ENCODE peak calls at places on chromosomes 4 and X, in eight cellular contexts. G, X, A, V, K, I, U and T are unnamed samples.

GRCh38 chr4:153497091-153497531 is 31.0 kb downstream of the TMEM131L start:
- DNase-seq in I (no peak), V (peak), A (no peak), G (no peak), X (peak), U (no peak), K (no peak), T (no peak)

GRCh38 chr4:110132822-110133719 is 65.3 kb downstream of the ELOVL6 start:
- DNase-seq in K (no peak), U (no peak), V (peak), X (no peak), A (no peak), I (no peak), G (no peak), T (no peak)

GRCh38 chr4:6751611-6752485 is 30.7 kb upstream of the KIAA0232 start:
- DNase-seq in U (no peak), X (no peak), I (no peak), V (peak), G (no peak), K (no peak), A (no peak), T (no peak)

GRCh38 chr4:168177546-168178149 is 85.3 kb downstream of the ANXA10 start:
- DNase-seq in X (no peak), G (no peak), A (no peak), V (no peak), K (no peak), I (no peak), U (no peak), T (no peak)

GRCh38 chrX:56281789-56282188 is 49.6 kb downstream of the KLF8 start:
- DNase-seq in X (peak), U (no peak), A (no peak), I (no peak), V (peak), K (no peak), G (no peak), T (no peak)

GRCh38 chr4:140806175-140806574 is 50.0 kb upstream of the TBC1D9 start:
- DNase-seq in G (no peak), U (no peak), V (no peak), A (no peak), K (no peak), I (no peak), X (peak), T (no peak)

GRCh38 chr4:140426610-140427103 is 791 bp downstream of the CLGN start:
- DNase-seq in A (no peak), I (peak), U (peak), G (peak), X (no peak), K (no peak), V (no peak), T (peak)

GRCh38 chr4:153651041-153651960 is 32.8 kb upstream of the TLR2 start:
- DNase-seq in K (no peak), U (peak), X (no peak), A (no peak), I (no peak), V (peak), G (no peak), T (no peak)

GRCh38 chr4:184616633-184617471 is 32.4 kb downstream of the CASP3 start:
- DNase-seq in K (no peak), X (peak), I (no peak), V (no peak), G (no peak), A (no peak), U (no peak), T (no peak)

GRCh38 chrX:101617211-101618191 is at the start of gene ARMCX6:
- DNase-seq in K (no peak), A (peak), V (peak), X (peak), G (peak), U (peak), I (peak), T (peak)

GRCh38 chr4:2931765-2932560 is 31.2 kb downstream of the NOP14 start:
- DNase-seq in U (peak), X (peak), I (peak), G (no peak), V (no peak), A (peak), K (no peak), T (no peak)

GRCh38 chrX:54085666-54086065 is 41.4 kb upstream of the PHF8 start:
- DNase-seq in K (no peak), G (no peak), V (no peak), U (no peak), I (no peak), A (no peak), X (no peak), T (no peak)

GRCh38 chr4:76984788-76985211 is 35.2 kb downstream of the SEPTIN11 start:
- DNase-seq in V (peak), I (peak), U (peak), G (no peak), A (no peak), K (peak), X (no peak), T (peak)

GRCh38 chr4:5812506-5813229 is 80.2 kb downstream of the CRMP1 start:
- DNase-seq in I (peak), U (no peak), K (peak), A (no peak), V (peak), X (peak), G (no peak), T (peak)

GRCh38 chrX:103818844-103819243 is 13.2 kb downstream of the RAB9B start:
- DNase-seq in I (no peak), V (no peak), G (no peak), K (no peak), U (no peak), X (no peak), A (no peak), T (no peak)

GRCh38 chr4:188976644-188977115 is 837.4 kb downstream of the TRIML1 start:
- DNase-seq in K (peak), G (no peak), I (no peak), U (no peak), X (no peak), A (no peak), V (peak), T (peak)

GRCh38 chr4:188971125-188971524 is 831.9 kb downstream of the TRIML1 start:
- DNase-seq in I (no peak), K (no peak), V (peak), G (no peak), A (no peak), U (no peak), X (no peak), T (no peak)

GRCh38 chr4:188975271-188975670 is 836.0 kb downstream of the TRIML1 start:
- DNase-seq in X (no peak), V (no peak), K (no peak), A (no peak), U (no peak), G (no peak), I (no peak), T (no peak)
- TF ChIP-seq CTCF in X (no peak), V (no peak), K (no peak), A (no peak), U (no peak), G (no peak), I (no peak), T (no peak)

GRCh38 chrX:57453901-57454300 is 137.9 kb upstream of the ZXDB start:
- DNase-seq in I (no peak), V (peak), G (no peak), K (no peak), U (no peak), A (no peak), X (peak), T (no peak)
- TF ChIP-seq CTCF in I (no peak), V (peak), G (peak), K (peak), U (peak), A (no peak), X (peak), T (no peak)

DNA sequence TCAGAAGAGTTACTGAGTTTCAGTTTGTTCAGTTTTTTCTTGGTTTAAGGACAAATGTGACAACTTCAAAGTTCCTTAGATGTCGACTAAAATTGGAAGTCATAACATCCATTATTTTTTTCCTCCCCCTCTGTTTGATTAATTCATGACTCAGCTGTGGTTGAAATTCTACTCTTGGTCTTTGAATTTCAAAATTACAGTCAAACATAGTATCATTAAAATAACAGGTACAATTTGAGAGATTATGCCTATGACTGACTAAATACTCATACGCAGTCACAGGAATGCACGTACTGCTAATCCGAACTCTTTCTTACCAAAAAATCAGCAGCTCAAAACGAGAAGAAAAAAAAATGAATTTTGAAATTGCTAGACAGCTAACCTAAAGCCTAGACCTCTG is 1434.8 kb downstream of the RAPGEF2 start:
- DNase-seq in U (no peak), V (peak), X (no peak), A (no peak), I (no peak), K (no peak), G (no peak), T (no peak)
- TF ChIP-seq CTCF in U (no peak), V (no peak), X (no peak), A (no peak), I (no peak), K (no peak), G (no peak), T (no peak)

GRCh38 chr4:38319456-38320348 is 344.3 kb upstream of the KLF3 start:
- DNase-seq in U (peak), I (peak), X (peak), V (peak), G (peak), A (peak), K (peak), T (peak)
- TF ChIP-seq CTCF in U (peak), I (peak), X (peak), V (peak), G (peak), A (peak), K (peak), T (peak)